ENCODE peak calls at places on chromosomes 1 and 21, in five cellular contexts. E, S, D, G and K are unnamed samples. For H3K4me1, the result is how much of the 10 kb centered on the place peaks cover.

GRCh38 chr1:92842082-92843045 is 10.5 kb downstream of the RPL5 start:
- DNase-seq in E (no peak), S (no peak), D (no peak), G (no peak), K (no peak)

GRCh38 chr1:150365945-150366344 is 2.0 kb downstream of the RPRD2 start:
- DNase-seq in E (no peak), S (no peak), D (peak), G (no peak), K (no peak)

GRCh38 chr1:167057297-167057688 is 32.9 kb downstream of the GPA33 start:
- DNase-seq in E (no peak), S (no peak), D (no peak), G (peak), K (no peak)

GRCh38 chr1:235784950-235785349 is 81.8 kb downstream of the LYST start:
- DNase-seq in E (no peak), S (no peak), D (no peak), G (no peak), K (no peak)

GRCh38 chr1:179190861-179191260 is 38.6 kb downstream of the ABL2 start:
- DNase-seq in E (no peak), S (no peak), D (peak), G (no peak), K (no peak)

GRCh38 chr1:113903496-113904291 is 905 bp downstream of the AP4B1 start:
- DNase-seq in E (no peak), S (no peak), D (no peak), G (no peak), K (no peak)

GRCh38 chr21:34874689-34875513 is 174.2 kb downstream of the RUNX1 start:
- DNase-seq in E (no peak), S (no peak), D (peak), G (no peak), K (no peak)

GRCh38 chr1:240031009-240031408 is 60.7 kb upstream of the FMN2 start:
- DNase-seq in E (no peak), S (no peak), D (peak), G (no peak), K (no peak)

GRCh38 chr1:201676651-201677050 is 137.7 kb downstream of the NAV1 start:
- DNase-seq in E (no peak), S (no peak), D (no peak), G (no peak), K (no peak)

GRCh38 chr21:39030127-39030884 is 152.9 kb downstream of the PSMG1 start:
- DNase-seq in E (no peak), S (no peak), D (no peak), G (no peak), K (no peak)

GRCh38 chr1:203528098-203528497 is 34.1 kb downstream of the OPTC start:
- DNase-seq in E (no peak), S (no peak), D (no peak), G (peak), K (no peak)

GRCh38 chr1:29800522-29800956 is 564.2 kb downstream of the PTPRU start:
- DNase-seq in E (no peak), S (no peak), D (no peak), G (no peak), K (peak)

GRCh38 chr1:113210248-113210647 is 137.2 kb downstream of the LRIG2 start:
- DNase-seq in E (no peak), S (no peak), D (no peak), G (no peak), K (no peak)

GRCh38 chr21:34910396-34910795 is 138.7 kb downstream of the RUNX1 start:
- DNase-seq in E (peak), S (no peak), D (no peak), G (no peak), K (no peak)

GRCh38 chr1:22245100-22245650 is 102.3 kb upstream of the WNT4 start:
- DNase-seq in E (no peak), S (no peak), D (no peak), G (no peak), K (no peak)

GRCh38 chr1:89610457-89610991 is 22.4 kb upstream of the LRRC8C start:
- DNase-seq in E (no peak), S (no peak), D (no peak), G (no peak), K (no peak)

GRCh38 chr21:22516230-22516629 is 1518.0 kb downstream of the NCAM2 start:
- DNase-seq in E (no peak), S (no peak), D (no peak), G (no peak), K (no peak)

GRCh38 chr1:204261746-204262505 is 48.1 kb upstream of the GOLT1A start:
- DNase-seq in E (no peak), S (no peak), D (peak), G (no peak), K (no peak)

GRCh38 chr1:44500181-44501021 is 95.3 kb downstream of the RNF220 start:
- DNase-seq in E (no peak), S (no peak), D (peak), G (peak), K (no peak)

GRCh38 chr1:39485046-39485803 is 6.2 kb upstream of the BMP8A start:
- DNase-seq in E (no peak), S (peak), D (no peak), G (no peak), K (no peak)

GRCh38 chr1:22796642-22797041 is 86.0 kb downstream of the EPHB2 start:
- DNase-seq in E (no peak), S (no peak), D (peak), G (no peak), K (no peak)

GRCh38 chr1:44605904-44606615 is 68.2 kb downstream of the TMEM53 start:
- DNase-seq in E (no peak), S (no peak), D (no peak), G (no peak), K (no peak)

GRCh38 chr1:8438449-8438848 is 120.5 kb downstream of the SLC45A1 start:
- DNase-seq in E (no peak), S (no peak), D (no peak), G (no peak), K (no peak)

GRCh38 chr21:31988492-31989285 is 115.9 kb downstream of the HUNK start:
- DNase-seq in E (no peak), S (no peak), D (peak), G (no peak), K (no peak)

GRCh38 chr1:178094752-178095645 is 1.1 kb downstream of the RASAL2 start:
- DNase-seq in E (no peak), S (no peak), D (peak), G (peak), K (no peak)

GRCh38 chr1:225543350-225543749 is 109.6 kb downstream of the ENAH start:
- DNase-seq in E (no peak), S (no peak), D (no peak), G (no peak), K (no peak)

GRCh38 chr1:225545649-225546048 is 107.3 kb downstream of the ENAH start:
- DNase-seq in E (no peak), S (no peak), D (no peak), G (no peak), K (no peak)

GRCh38 chr1:225544283-225544682 is 108.6 kb downstream of the ENAH start:
- DNase-seq in E (no peak), S (no peak), D (no peak), G (no peak), K (no peak)

GRCh38 chr1:225548140-225548857 is 104.6 kb downstream of the ENAH start:
- DNase-seq in E (no peak), S (no peak), D (no peak), G (no peak), K (no peak)

GRCh38 chr1:225544924-225545323 is 108.0 kb downstream of the ENAH start:
- DNase-seq in E (no peak), S (no peak), D (no peak), G (no peak), K (no peak)
- H3K27ac ChIP-seq in E (no peak), S (no peak), D (no peak), G (no peak), K (no peak)

DNA sequence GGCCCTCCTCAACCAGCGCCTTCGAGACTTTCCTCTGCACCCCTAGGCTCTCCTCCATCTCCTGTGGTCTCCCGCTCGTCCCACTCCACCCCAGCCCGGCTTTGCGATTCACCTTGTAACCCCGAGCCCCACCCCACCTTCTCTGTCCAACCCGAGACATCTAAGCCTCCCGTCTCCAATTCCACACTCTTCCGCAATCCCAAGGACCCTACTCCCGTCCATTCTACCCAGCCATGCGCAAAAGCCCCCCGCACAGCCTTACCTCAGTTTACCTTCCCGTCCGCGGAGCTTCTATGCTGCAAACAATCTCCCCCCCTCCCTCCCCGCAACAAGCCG is 174 bp downstream of the SH3BP5L start:
- DNase-seq in E (no peak), S (no peak), D (no peak), G (no peak), K (no peak)
- H3K4me1 ChIP-seq in E (half or more), S (under half), D (under half), G (under half), K (half or more)

DNA sequence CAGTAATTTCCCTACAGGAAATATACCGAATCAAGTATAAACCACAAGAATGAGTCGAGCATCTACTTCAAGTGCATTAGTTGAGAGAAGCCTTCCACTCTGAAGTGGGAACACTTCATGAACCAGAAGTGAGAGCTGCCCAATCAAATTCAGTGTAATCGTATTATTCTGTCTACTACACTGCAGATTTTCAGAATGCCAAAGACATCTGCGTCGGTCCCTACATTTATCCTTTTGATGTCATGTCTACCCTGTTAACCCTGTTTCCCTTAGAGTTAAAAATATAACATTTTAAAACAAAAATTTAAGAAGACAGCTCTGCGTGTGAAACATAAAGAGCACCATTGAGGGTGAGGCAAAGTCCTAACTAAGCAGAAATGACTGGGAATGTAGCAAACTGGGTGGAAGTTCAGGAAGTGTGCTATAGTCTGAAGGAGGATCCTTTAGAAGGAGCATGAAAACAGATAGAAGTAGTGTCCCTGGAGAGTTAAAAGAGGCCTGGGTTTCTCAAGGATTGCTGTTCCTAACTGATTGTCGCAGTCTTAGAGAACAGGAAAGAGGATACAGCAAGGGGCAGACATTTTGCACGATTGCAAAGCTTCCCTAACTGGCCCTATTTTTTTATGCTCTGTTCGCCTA is 291.2 kb downstream of the PTPRC start:
- DNase-seq in E (no peak), S (no peak), D (peak), G (no peak), K (no peak)
- H3K27ac ChIP-seq in E (peak), S (no peak), D (peak), G (no peak), K (peak)

DNA sequence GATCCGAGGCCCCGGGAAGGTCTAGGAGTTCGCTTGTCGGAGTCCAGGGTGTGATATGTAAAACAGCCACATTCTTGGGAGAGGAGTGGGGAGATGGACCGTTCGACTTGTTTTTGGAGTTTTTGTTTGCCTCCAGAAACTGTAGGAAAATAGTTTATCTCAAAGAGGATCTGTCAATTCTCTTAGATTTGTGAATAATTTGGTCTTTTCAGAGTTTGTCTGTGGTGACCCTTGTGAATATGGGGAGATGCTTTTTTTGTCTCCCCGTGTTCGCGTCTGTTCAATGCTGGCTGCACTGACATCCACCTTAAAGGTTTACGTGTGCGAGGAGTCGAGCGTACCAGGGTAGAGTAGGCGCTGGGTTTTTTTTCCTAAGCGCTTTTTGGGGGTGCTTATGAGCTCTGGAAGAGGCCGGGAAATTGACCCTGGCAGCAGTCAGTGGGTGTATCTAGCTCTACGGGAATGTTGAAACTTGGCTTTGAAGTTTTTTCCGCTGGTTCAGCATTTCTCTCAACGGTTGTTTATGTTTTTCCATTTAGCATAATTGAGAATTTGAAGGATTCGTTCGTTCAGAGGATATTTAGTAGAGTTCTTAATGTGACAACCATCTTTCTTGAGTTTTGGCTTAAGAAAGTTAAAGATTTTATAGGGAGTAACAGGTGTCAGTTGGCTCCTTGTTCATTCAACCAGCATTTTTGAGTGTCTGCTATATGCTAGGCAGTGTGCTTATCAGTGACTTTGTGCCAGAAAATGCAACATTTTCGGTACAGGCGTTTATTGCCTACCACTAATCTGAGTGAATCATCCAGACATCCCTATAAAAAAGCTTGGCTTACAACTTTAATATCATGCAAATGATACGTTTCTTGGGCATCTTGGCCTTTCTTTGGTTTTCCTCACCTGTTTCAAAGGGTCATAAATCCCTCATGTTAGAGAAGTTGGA is 1.2 kb downstream of the SZRD1 start:
- DNase-seq in E (no peak), S (no peak), D (peak), G (peak), K (no peak)
- H3K4me1 ChIP-seq in E (half or more), S (under half), D (under half), G (under half), K (under half)

GRCh38 chr1:25500694-25501093 is 42.7 kb upstream of the LDLRAP1 start:
- DNase-seq in E (no peak), S (no peak), D (no peak), G (no peak), K (no peak)

GRCh38 chr1:25503551-25504426 is 39.6 kb upstream of the LDLRAP1 start:
- DNase-seq in E (peak), S (no peak), D (no peak), G (peak), K (peak)

GRCh38 chr1:25504706-25505560 is 38.5 kb upstream of the LDLRAP1 start:
- DNase-seq in E (no peak), S (no peak), D (no peak), G (no peak), K (no peak)

GRCh38 chr1:25502957-25503356 is 40.4 kb upstream of the LDLRAP1 start:
- DNase-seq in E (no peak), S (no peak), D (peak), G (no peak), K (peak)

GRCh38 chr1:25501235-25502058 is 42.0 kb upstream of the LDLRAP1 start:
- DNase-seq in E (no peak), S (no peak), D (peak), G (peak), K (peak)
- H3K27ac ChIP-seq in E (peak), S (peak), D (no peak), G (no peak), K (no peak)

DNA sequence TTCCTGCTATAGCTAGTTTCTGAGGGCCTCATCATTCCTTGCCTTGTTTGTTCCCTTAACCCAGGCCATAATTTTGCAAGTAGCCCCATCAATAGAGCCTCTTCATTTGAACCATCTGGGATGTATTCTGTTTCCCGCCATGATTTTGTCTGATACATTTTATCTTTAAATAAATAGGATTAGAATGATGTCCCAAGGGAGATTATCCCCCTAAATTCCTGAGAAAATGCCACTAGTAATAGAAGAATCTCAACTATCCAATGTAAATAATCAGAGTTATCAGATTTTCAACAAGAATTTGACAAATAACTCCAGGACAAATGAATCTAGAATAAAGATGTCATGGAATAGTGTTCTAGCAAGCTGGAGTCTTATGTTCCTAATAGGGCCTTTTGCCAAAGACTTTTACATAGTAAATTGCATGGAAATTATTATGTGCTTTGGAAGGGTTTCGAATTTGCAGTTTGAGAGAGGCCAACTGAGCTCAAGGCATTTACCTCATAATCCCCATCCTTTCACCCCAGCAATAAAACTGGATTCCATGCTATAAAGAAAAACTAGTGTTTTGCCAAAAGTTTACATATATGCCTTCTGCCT is 16.1 kb downstream of the IFT25 start:
- DNase-seq in E (no peak), S (no peak), D (no peak), G (no peak), K (no peak)
- H3K4me1 ChIP-seq in E (under half), S (under half), D (under half), G (under half), K (under half)